ENCODE peak calls at places on chromosomes 2 and 18, in six cellular contexts. O is fibroblast of the aortic adventitia, Y is H1, P is GM03348, X is dorsolateral prefrontal cortex, T is NCI-H1105 treated with DMSO at 0.1 percent for 48 hours. Q is an unnamed sample.

GRCh38 chr2:45169339-45170190 is 160.3 kb upstream of the SIX2 start:
- DNase-seq in O (no peak), Y (peak), P (peak), X (no peak), T (no peak), Q (no peak)

GRCh38 chr2:45029215-45029614 is 20.0 kb upstream of the SIX2 start:
- DNase-seq in O (peak), Y (no peak), P (no peak), X (no peak), T (no peak), Q (no peak)

GRCh38 chr18:49933530-49933929 is 120.2 kb upstream of the ACAA2 start:
- DNase-seq in O (peak), Y (no peak), P (peak), X (no peak), T (no peak), Q (no peak)

GRCh38 chr2:173048901-173049661 is 26.6 kb upstream of the MAP3K20 start:
- DNase-seq in O (peak), Y (no peak), P (peak), X (no peak), T (no peak), Q (peak)

GRCh38 chr2:20451346-20451745 is 4.5 kb downstream of the RHOB start:
- DNase-seq in O (peak), Y (no peak), P (no peak), X (peak), T (no peak), Q (no peak)

GRCh38 chr2:11129598-11130449 is 25.4 kb upstream of the SLC66A3 start:
- DNase-seq in O (no peak), Y (peak), P (no peak), X (no peak), T (no peak), Q (peak)

GRCh38 chr2:176657391-176657790 is 388.1 kb downstream of the MTX2 start:
- DNase-seq in O (no peak), Y (no peak), P (no peak), X (no peak), T (no peak), Q (no peak)

GRCh38 chr2:43343573-43344304 is 117.3 kb upstream of the ZFP36L2 start:
- DNase-seq in O (peak), Y (no peak), P (peak), X (peak), T (peak), Q (peak)

GRCh38 chr2:8860239-8860638 is 22.8 kb upstream of the KIDINS220 start:
- DNase-seq in O (no peak), Y (no peak), P (no peak), X (no peak), T (no peak), Q (no peak)

GRCh38 chr2:888211-888801 is 62.3 kb upstream of the SNTG2 start:
- DNase-seq in O (peak), Y (no peak), P (no peak), X (no peak), T (no peak), Q (no peak)

GRCh38 chr2:160109939-160110673 is 47.7 kb upstream of the PLA2R1 start:
- DNase-seq in O (peak), Y (no peak), P (peak), X (peak), T (peak), Q (peak)

GRCh38 chr2:240597419-240598181 is 11.1 kb downstream of the CAPN10 start:
- DNase-seq in O (no peak), Y (no peak), P (no peak), X (no peak), T (no peak), Q (no peak)

GRCh38 chr18:69978743-69979715 is 31.4 kb upstream of the CD226 start:
- DNase-seq in O (no peak), Y (no peak), P (no peak), X (no peak), T (no peak), Q (no peak)

GRCh38 chr2:164068063-164068462 is 332.3 kb upstream of the FIGN start:
- DNase-seq in O (no peak), Y (no peak), P (no peak), X (no peak), T (no peak), Q (no peak)

GRCh38 chr2:118801154-118801553 is 46.3 kb downstream of the EN1 start:
- DNase-seq in O (peak), Y (no peak), P (peak), X (no peak), T (no peak), Q (no peak)

GRCh38 chr2:199457147-199458016 is at the start of gene SATB2:
- DNase-seq in O (peak), Y (peak), P (peak), X (no peak), T (peak), Q (no peak)

GRCh38 chr2:187519419-187520120 is 34.7 kb downstream of the TFPI start:
- DNase-seq in O (no peak), Y (peak), P (no peak), X (no peak), T (no peak), Q (no peak)

GRCh38 chr2:205245652-205246051 is 436.6 kb upstream of the NRP2 start:
- DNase-seq in O (peak), Y (no peak), P (peak), X (no peak), T (no peak), Q (no peak)

GRCh38 chr2:219997341-219997851 is 370.0 kb downstream of the SLC4A3 start:
- DNase-seq in O (peak), Y (peak), P (peak), X (peak), T (peak), Q (peak)

GRCh38 chr2:160368988-160369935 is 124.3 kb downstream of the RBMS1 start:
- DNase-seq in O (peak), Y (no peak), P (peak), X (no peak), T (no peak), Q (no peak)

GRCh38 chr2:228039752-228040534 is 141.5 kb downstream of the SPHKAP start:
- DNase-seq in O (peak), Y (no peak), P (peak), X (no peak), T (peak), Q (no peak)

GRCh38 chr2:144707927-144708326 is 188.0 kb upstream of the ZEB2 start:
- DNase-seq in O (no peak), Y (no peak), P (peak), X (no peak), T (no peak), Q (no peak)

GRCh38 chr18:49619792-49620191 is 57.9 kb downstream of the LIPG start:
- DNase-seq in O (no peak), Y (no peak), P (no peak), X (no peak), T (no peak), Q (no peak)

GRCh38 chr18:21359746-21360145 is 117.7 kb downstream of the GREB1L start:
- DNase-seq in O (no peak), Y (no peak), P (peak), X (no peak), T (no peak), Q (no peak)

GRCh38 chr2:201517094-201517493 is 65.6 kb downstream of the STRADB start:
- DNase-seq in O (peak), Y (no peak), P (peak), X (no peak), T (no peak), Q (no peak)

GRCh38 chr2:3073721-3074120 is 303.9 kb downstream of the EIPR1 start:
- DNase-seq in O (no peak), Y (no peak), P (no peak), X (no peak), T (no peak), Q (no peak)

GRCh38 chr18:45340884-45341283 is 274.4 kb upstream of the SLC14A2 start:
- DNase-seq in O (no peak), Y (no peak), P (no peak), X (no peak), T (no peak), Q (no peak)

GRCh38 chr2:146220957-146221356 is 1623.9 kb upstream of the ACVR2A start:
- DNase-seq in O (no peak), Y (no peak), P (no peak), X (no peak), T (no peak), Q (no peak)

GRCh38 chr2:18362696-18363095 is 197.8 kb downstream of the RDH14 start:
- DNase-seq in O (peak), Y (no peak), P (peak), X (no peak), T (no peak), Q (no peak)

GRCh38 chr18:36814994-36815393 is 13.8 kb downstream of the TPGS2 start:
- DNase-seq in O (no peak), Y (no peak), P (no peak), X (no peak), T (no peak), Q (peak)

GRCh38 chr2:109351164-109351756 is 222.3 kb downstream of the SH3RF3 start:
- DNase-seq in O (peak), Y (peak), P (peak), X (no peak), T (no peak), Q (peak)

GRCh38 chr18:53567935-53568574 is 656.4 kb downstream of the MBD2 start:
- DNase-seq in O (peak), Y (peak), P (peak), X (no peak), T (peak), Q (no peak)

GRCh38 chr2:170597705-170598420 is 117.3 kb upstream of the SP5 start:
- DNase-seq in O (no peak), Y (no peak), P (no peak), X (no peak), T (no peak), Q (no peak)

GRCh38 chr2:9554841-9555337 is 741 bp downstream of the ADAM17 start:
- DNase-seq in O (peak), Y (no peak), P (peak), X (no peak), T (peak), Q (no peak)

GRCh38 chr2:239189711-239190131 is 211.1 kb downstream of the HDAC4 start:
- DNase-seq in O (no peak), Y (no peak), P (no peak), X (peak), T (no peak), Q (no peak)

GRCh38 chr2:196987654-196988364 is 61.3 kb upstream of the PGAP1 start:
- DNase-seq in O (peak), Y (no peak), P (peak), X (peak), T (peak), Q (no peak)

GRCh38 chr2:42099431-42100173 is 51.8 kb downstream of the PKDCC start:
- DNase-seq in O (no peak), Y (no peak), P (no peak), X (no peak), T (no peak), Q (no peak)

GRCh38 chr2:72570401-72570800 is 255.4 kb downstream of the EXOC6B start:
- DNase-seq in O (peak), Y (no peak), P (peak), X (no peak), T (no peak), Q (no peak)

GRCh38 chr2:239240480-239240881 is 160.3 kb downstream of the HDAC4 start:
- DNase-seq in O (no peak), Y (no peak), P (no peak), X (peak), T (no peak), Q (no peak)